ENCODE peak calls at places on chromosome 3, in four cellular contexts. One of them, this sample, is unnamed.

GRCh38 chr3:151067158-151067557 is 18.3 kb upstream of the MED12L start:
- DNase-seq in K562: peak
- DNase-seq in GM12878: no peak
- DNase-seq in HepG2: peak
- DNase-seq in this sample: no peak

GRCh38 chr3:62562017-62562416 is 188.7 kb upstream of the FEZF2 start:
- DNase-seq in K562: no peak
- DNase-seq in GM12878: no peak
- DNase-seq in HepG2: no peak
- DNase-seq in this sample: no peak

GRCh38 chr3:24034464-24034863 is 89.4 kb downstream of the NR1D2 start:
- DNase-seq in K562: no peak
- DNase-seq in GM12878: no peak
- DNase-seq in HepG2: no peak
- DNase-seq in this sample: no peak

GRCh38 chr3:168544097-168544957 is 448.6 kb upstream of the GOLIM4 start:
- DNase-seq in K562: no peak
- DNase-seq in GM12878: no peak
- DNase-seq in HepG2: no peak
- DNase-seq in this sample: no peak

GRCh38 chr3:115785782-115786181 is 162.5 kb downstream of the GAP43 start:
- DNase-seq in K562: no peak
- DNase-seq in GM12878: no peak
- DNase-seq in HepG2: no peak
- DNase-seq in this sample: no peak

GRCh38 chr3:25751691-25752090 is 31.6 kb downstream of the NGLY1 start:
- DNase-seq in K562: no peak
- DNase-seq in GM12878: no peak
- DNase-seq in HepG2: no peak
- DNase-seq in this sample: no peak

GRCh38 chr3:160754371-160754854 is 1.6 kb upstream of the PPM1L start:
- DNase-seq in K562: peak
- DNase-seq in GM12878: no peak
- DNase-seq in HepG2: no peak
- DNase-seq in this sample: peak

GRCh38 chr3:120850326-120851295 is 57.4 kb upstream of the STXBP5L start:
- DNase-seq in K562: no peak
- DNase-seq in GM12878: no peak
- DNase-seq in HepG2: no peak
- DNase-seq in this sample: no peak

GRCh38 chr3:52193059-52193458 is 4.9 kb upstream of the ALAS1 start:
- DNase-seq in K562: no peak
- DNase-seq in GM12878: no peak
- DNase-seq in HepG2: no peak
- DNase-seq in this sample: no peak

GRCh38 chr3:140391041-140391440 is 286.8 kb upstream of the TRIM42 start:
- DNase-seq in K562: no peak
- DNase-seq in GM12878: no peak
- DNase-seq in HepG2: no peak
- DNase-seq in this sample: no peak

GRCh38 chr3:170485696-170486095 is 67.0 kb downstream of the CLDN11 start:
- DNase-seq in K562: no peak
- DNase-seq in GM12878: no peak
- DNase-seq in HepG2: no peak
- DNase-seq in this sample: no peak

GRCh38 chr3:13280856-13281656 is 139.1 kb downstream of the NUP210 start:
- DNase-seq in K562: peak
- DNase-seq in GM12878: no peak
- DNase-seq in HepG2: no peak
- DNase-seq in this sample: no peak

GRCh38 chr3:121063628-121064027 is 155.6 kb downstream of the STXBP5L start:
- DNase-seq in K562: peak
- DNase-seq in GM12878: no peak
- DNase-seq in HepG2: no peak
- DNase-seq in this sample: no peak

GRCh38 chr3:164903820-164904451 is 174.4 kb downstream of the SI start:
- DNase-seq in K562: no peak
- DNase-seq in GM12878: no peak
- DNase-seq in HepG2: no peak
- DNase-seq in this sample: no peak

GRCh38 chr3:126152931-126153694 is 27.3 kb downstream of the ALDH1L1 start:
- DNase-seq in K562: no peak
- DNase-seq in GM12878: no peak
- DNase-seq in HepG2: no peak
- DNase-seq in this sample: no peak

GRCh38 chr3:141371882-141372281 is 3.6 kb downstream of the ZBTB38 start:
- DNase-seq in K562: no peak
- DNase-seq in GM12878: no peak
- DNase-seq in HepG2: no peak
- DNase-seq in this sample: no peak

GRCh38 chr3:160185711-160186110 is 39.5 kb upstream of the C3orf80 start:
- DNase-seq in K562: no peak
- DNase-seq in GM12878: no peak
- DNase-seq in HepG2: no peak
- DNase-seq in this sample: no peak

GRCh38 chr3:58463181-58463941 is 28.5 kb upstream of the KCTD6 start:
- DNase-seq in K562: peak
- DNase-seq in GM12878: no peak
- DNase-seq in HepG2: peak
- DNase-seq in this sample: peak

GRCh38 chr3:123723527-123724168 is 138.8 kb upstream of the HACD2 start:
- DNase-seq in K562: peak
- DNase-seq in GM12878: peak
- DNase-seq in HepG2: peak
- DNase-seq in this sample: peak

GRCh38 chr3:187641319-187641976 is 28.7 kb downstream of the SST start:
- DNase-seq in K562: no peak
- DNase-seq in GM12878: no peak
- DNase-seq in HepG2: no peak
- DNase-seq in this sample: no peak

GRCh38 chr3:127865941-127866340 is 43.6 kb upstream of the MGLL start:
- DNase-seq in K562: no peak
- DNase-seq in GM12878: no peak
- DNase-seq in HepG2: no peak
- DNase-seq in this sample: no peak

GRCh38 chr3:48247401-48247807 is 6.5 kb downstream of the ZNF589 start:
- DNase-seq in K562: peak
- DNase-seq in GM12878: no peak
- DNase-seq in HepG2: no peak
- DNase-seq in this sample: no peak

GRCh38 chr3:103440539-103441113 is 1005.8 kb downstream of the ZPLD1 start:
- DNase-seq in K562: no peak
- DNase-seq in GM12878: no peak
- DNase-seq in HepG2: no peak
- DNase-seq in this sample: no peak

GRCh38 chr3:52134761-52135160 is 19.5 kb downstream of the POC1A start:
- DNase-seq in K562: no peak
- DNase-seq in GM12878: no peak
- DNase-seq in HepG2: no peak
- DNase-seq in this sample: no peak

GRCh38 chr3:129911261-129911861 is 17.9 kb upstream of the TMCC1 start:
- DNase-seq in K562: no peak
- DNase-seq in GM12878: no peak
- DNase-seq in HepG2: no peak
- DNase-seq in this sample: no peak

GRCh38 chr3:115623414-115623868 is at the start of gene GAP43:
- DNase-seq in K562: no peak
- DNase-seq in GM12878: no peak
- DNase-seq in HepG2: peak
- DNase-seq in this sample: peak

GRCh38 chr3:81910244-81910852 is 148.9 kb upstream of the GBE1 start:
- DNase-seq in K562: peak
- DNase-seq in GM12878: peak
- DNase-seq in HepG2: peak
- DNase-seq in this sample: peak

GRCh38 chr3:190877925-190878324 is 15.4 kb upstream of the GMNC start:
- DNase-seq in K562: peak
- DNase-seq in GM12878: no peak
- DNase-seq in HepG2: no peak
- DNase-seq in this sample: no peak

GRCh38 chr3:42633544-42633943 is 20.0 kb upstream of the ZBTB47 start:
- DNase-seq in K562: no peak
- DNase-seq in GM12878: no peak
- DNase-seq in HepG2: no peak
- DNase-seq in this sample: no peak

GRCh38 chr3:127339943-127340861 is 52.4 kb upstream of the PRR20G start:
- DNase-seq in K562: no peak
- DNase-seq in GM12878: no peak
- DNase-seq in HepG2: no peak
- DNase-seq in this sample: no peak

GRCh38 chr3:193894121-193894863 is 241.7 kb upstream of the HES1 start:
- DNase-seq in K562: no peak
- DNase-seq in GM12878: no peak
- DNase-seq in HepG2: no peak
- DNase-seq in this sample: no peak

GRCh38 chr3:25454411-25454927 is 26.4 kb downstream of the RARB start:
- DNase-seq in K562: no peak
- DNase-seq in GM12878: no peak
- DNase-seq in HepG2: no peak
- DNase-seq in this sample: no peak

GRCh38 chr3:141798455-141798854 is 35.2 kb downstream of the GRK7 start:
- DNase-seq in K562: no peak
- DNase-seq in GM12878: no peak
- DNase-seq in HepG2: no peak
- DNase-seq in this sample: no peak

GRCh38 chr3:146130881-146131371 is 30.1 kb downstream of the PLOD2 start:
- DNase-seq in K562: no peak
- DNase-seq in GM12878: no peak
- DNase-seq in HepG2: no peak
- DNase-seq in this sample: no peak

GRCh38 chr3:146134348-146135117 is 26.5 kb downstream of the PLOD2 start:
- DNase-seq in K562: no peak
- DNase-seq in GM12878: no peak
- DNase-seq in HepG2: peak
- DNase-seq in this sample: no peak

GRCh38 chr3:146129750-146130149 is 31.2 kb downstream of the PLOD2 start:
- DNase-seq in K562: no peak
- DNase-seq in GM12878: no peak
- DNase-seq in HepG2: no peak
- DNase-seq in this sample: no peak

GRCh38 chr3:146133436-146133835 is 27.5 kb downstream of the PLOD2 start:
- DNase-seq in K562: no peak
- DNase-seq in GM12878: no peak
- DNase-seq in HepG2: peak
- DNase-seq in this sample: no peak

DNA sequence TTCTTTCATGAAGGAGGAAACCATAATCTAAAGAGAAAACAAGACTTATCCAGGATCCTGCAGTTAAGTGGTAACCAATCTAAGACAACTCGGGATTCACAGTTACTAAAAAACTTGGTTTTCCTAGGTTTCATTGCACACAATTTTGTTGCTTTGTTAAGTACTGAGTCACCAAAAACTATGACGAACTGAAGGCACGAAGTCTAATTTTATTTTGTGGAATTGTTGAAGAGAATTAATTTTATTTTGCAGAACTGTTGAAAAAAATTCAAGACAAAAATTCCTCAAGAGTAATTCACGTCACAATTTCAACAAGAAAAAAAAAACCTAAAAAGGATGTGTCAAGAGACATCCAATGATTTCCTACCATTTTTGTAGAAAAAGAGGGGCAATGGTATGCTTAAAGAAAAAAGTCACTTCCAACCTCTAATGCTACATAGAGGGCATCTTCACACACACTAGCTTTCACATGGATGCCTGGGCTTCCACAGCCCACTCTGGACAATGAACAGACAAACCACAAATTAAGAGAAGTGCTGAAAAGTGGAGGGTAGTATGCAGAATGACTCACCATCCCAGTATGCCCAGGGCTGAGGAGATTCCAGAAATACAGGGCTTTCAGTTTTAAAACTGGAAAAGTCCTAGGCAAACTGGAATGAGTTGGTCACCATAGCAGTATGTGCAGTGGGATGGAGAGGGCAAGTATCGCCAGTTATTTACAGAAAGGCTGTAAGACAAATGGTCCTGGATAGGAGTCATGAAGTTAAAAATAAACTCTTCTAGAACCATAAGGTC is 29.2 kb downstream of the PLOD2 start:
- DNase-seq in K562: no peak
- DNase-seq in GM12878: no peak
- DNase-seq in HepG2: peak
- DNase-seq in this sample: no peak
- TF ChIP-seq TARDBP in K562: no peak
- TF ChIP-seq TARDBP in GM12878: no peak
- TF ChIP-seq TARDBP in HepG2: no peak
- TF ChIP-seq TARDBP in this sample: no peak

DNA sequence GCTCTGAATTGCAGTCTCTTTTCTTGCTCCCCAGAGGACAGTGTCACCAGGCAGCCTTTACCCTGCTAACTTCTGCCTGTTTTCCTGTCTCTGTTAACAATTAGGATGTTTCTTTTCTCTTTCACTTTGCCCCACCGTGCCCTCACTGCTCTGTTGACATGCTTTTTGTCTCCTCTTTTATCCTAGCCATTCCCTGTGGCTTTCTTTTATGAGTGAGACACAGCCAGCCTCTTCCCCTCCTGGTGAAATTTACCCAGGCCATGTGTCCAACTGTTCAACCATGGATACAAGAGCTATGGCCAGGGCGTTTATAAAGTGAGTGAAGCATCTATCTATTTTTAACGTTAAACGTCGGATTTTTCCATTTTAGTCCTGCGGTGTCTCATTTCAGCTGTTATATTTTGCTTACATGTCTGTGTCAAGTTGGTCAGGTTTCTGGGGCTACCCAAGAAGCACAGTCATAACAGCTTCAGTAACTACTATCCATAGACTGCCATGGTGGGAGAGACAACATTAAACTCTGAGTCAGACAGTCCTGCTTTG is 443.2 kb upstream of the AZI2 start:
- DNase-seq in K562: no peak
- DNase-seq in GM12878: no peak
- DNase-seq in HepG2: no peak
- DNase-seq in this sample: no peak
- TF ChIP-seq BHLHE40 in K562: no peak
- TF ChIP-seq BHLHE40 in GM12878: no peak
- TF ChIP-seq BHLHE40 in HepG2: no peak
- TF ChIP-seq BHLHE40 in this sample: no peak

GRCh38 chr3:112333002-112333385 is at the start of gene CD200:
- DNase-seq in K562: no peak
- DNase-seq in GM12878: no peak
- DNase-seq in HepG2: no peak
- DNase-seq in this sample: no peak
- TF ChIP-seq TARDBP in K562: no peak
- TF ChIP-seq TARDBP in GM12878: no peak
- TF ChIP-seq TARDBP in HepG2: no peak
- TF ChIP-seq TARDBP in this sample: no peak

DNA sequence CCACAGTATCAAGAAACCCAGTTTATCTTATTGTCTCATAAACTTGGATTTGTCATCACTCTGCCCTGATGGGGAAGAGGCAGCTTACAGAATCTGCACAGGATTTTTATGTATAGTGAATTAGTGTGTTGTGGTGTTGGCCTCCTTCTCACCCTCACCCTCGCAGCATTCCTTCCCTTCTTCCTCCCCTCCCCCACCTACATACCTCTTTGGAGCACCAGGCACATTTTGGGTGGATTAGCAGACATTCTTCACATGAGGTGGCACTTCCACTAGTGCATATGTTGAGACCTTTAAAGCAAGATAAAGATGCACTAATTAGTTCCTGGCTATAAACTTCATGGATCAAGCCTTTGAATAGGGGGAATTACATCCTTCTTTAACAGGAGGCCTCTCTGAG is 13.9 kb downstream of the ITGB5 start:
- DNase-seq in K562: no peak
- DNase-seq in GM12878: no peak
- DNase-seq in HepG2: no peak
- DNase-seq in this sample: no peak
- TF ChIP-seq BHLHE40 in K562: no peak
- TF ChIP-seq BHLHE40 in GM12878: no peak
- TF ChIP-seq BHLHE40 in HepG2: no peak
- TF ChIP-seq BHLHE40 in this sample: no peak

This sample was measured in HEK293T.